ENCODE peak calls at places on chromosomes 16 and 17, in four cellular contexts. F, O, Z and A are unnamed samples.

GRCh38 chr17:73393962-73394361 is 82.2 kb upstream of the CDC42EP4 start:
- DNase-seq in F (no peak), O (peak), Z (peak), A (peak)

GRCh38 chr17:73313526-73314127 is 1.8 kb upstream of the CDC42EP4 start:
- DNase-seq in F (no peak), O (no peak), Z (no peak), A (no peak)

GRCh38 chr17:56114469-56114868 is 38.8 kb upstream of the ANKFN1 start:
- DNase-seq in F (no peak), O (no peak), Z (no peak), A (no peak)

GRCh38 chr17:42698736-42699414 is 16.5 kb downstream of the CNTNAP1 start:
- DNase-seq in F (no peak), O (peak), Z (peak), A (no peak)

GRCh38 chr17:21202512-21202911 is 11.4 kb downstream of the TMEM11 start:
- DNase-seq in F (no peak), O (no peak), Z (no peak), A (no peak)

GRCh38 chr16:59593256-59593655 is 859.1 kb upstream of the GOT2 start:
- DNase-seq in F (no peak), O (peak), Z (peak), A (peak)

GRCh38 chr17:5759501-5759925 is 175.2 kb upstream of the NLRP1 start:
- DNase-seq in F (no peak), O (no peak), Z (no peak), A (peak)

GRCh38 chr17:45291170-45291805 is 25.5 kb downstream of the MAP3K14 start:
- DNase-seq in F (no peak), O (no peak), Z (no peak), A (no peak)

GRCh38 chr17:4142107-4142900 is 526 bp downstream of the ZZEF1 start:
- DNase-seq in F (no peak), O (peak), Z (peak), A (no peak)

GRCh38 chr16:52549011-52549692 is 2.2 kb upstream of the TOX3 start:
- DNase-seq in F (no peak), O (no peak), Z (no peak), A (no peak)

GRCh38 chr16:88455610-88456355 is 2.7 kb downstream of the ZFPM1 start:
- DNase-seq in F (no peak), O (peak), Z (peak), A (peak)

GRCh38 chr16:16197966-16198365 is 25.3 kb downstream of the ABCC6 start:
- DNase-seq in F (no peak), O (no peak), Z (no peak), A (no peak)
- H3K4me2 ChIP-seq in F (no peak), O (no peak), Z (no peak), A (no peak)

DNA sequence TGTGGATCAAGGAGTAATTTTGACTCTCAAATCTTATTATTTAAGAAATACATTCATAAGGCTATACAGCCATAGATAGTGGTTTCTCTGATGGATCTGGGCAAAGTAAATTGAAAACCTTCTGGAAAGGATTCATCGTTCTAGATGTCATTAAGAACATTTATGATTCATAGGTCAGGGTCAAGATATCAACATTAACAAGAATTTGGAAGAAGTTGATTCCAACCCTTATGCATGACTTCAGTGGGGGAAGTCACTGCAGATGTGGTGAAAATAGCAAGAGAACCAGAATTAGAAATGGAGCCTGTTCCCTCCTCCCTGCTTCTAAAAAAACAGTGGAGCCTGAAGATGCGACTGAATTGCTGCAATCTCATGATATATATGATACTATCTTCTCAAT is 36.6 kb upstream of the HNF1B start:
- DNase-seq in F (no peak), O (no peak), Z (peak), A (no peak)
- H3K4me3 ChIP-seq in F (no peak), O (no peak), Z (no peak), A (no peak)

DNA sequence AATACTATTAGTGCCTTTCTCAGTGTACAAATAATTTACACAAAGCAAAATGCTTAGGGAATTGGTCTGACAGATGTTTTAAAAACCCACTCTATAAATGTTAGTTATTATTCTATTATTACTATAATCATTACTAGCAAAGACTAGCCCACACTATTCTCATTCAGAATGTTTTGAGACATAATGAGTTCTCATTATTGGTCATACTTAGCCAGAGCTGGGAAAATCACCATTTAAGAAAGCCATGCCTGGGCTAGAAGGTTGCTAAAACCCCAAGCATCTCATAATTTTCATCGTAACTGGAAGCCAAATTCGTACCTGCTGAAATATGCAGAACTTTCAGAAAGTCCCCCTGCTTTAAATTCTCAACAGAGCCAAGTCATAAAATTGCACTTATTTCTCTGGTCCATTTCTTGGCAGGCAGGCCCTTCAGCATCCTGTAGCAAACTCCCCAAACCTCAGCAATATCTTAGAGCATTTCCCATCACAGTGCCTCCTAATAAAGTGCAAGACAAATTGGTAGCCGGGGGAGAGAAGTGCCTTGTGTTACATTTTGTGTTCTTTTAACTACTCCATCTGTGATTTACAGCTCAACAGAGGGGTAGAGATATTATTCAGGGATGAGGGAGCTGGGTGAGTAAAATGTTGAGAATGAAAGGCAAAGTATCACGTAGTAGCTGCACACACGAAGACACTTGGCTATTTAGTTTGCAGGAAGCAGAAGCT is 79.8 kb upstream of the ADAMTS18 start:
- DNase-seq in F (no peak), O (no peak), Z (no peak), A (no peak)
- H3K4me2 ChIP-seq in F (no peak), O (no peak), Z (no peak), A (no peak)

GRCh38 chr17:44071772-44072171 is 1.2 kb downstream of the G6PC3 start:
- DNase-seq in F (no peak), O (peak), Z (peak), A (peak)
- H3K4me3 ChIP-seq in F (peak), O (peak), Z (peak), A (peak)

DNA sequence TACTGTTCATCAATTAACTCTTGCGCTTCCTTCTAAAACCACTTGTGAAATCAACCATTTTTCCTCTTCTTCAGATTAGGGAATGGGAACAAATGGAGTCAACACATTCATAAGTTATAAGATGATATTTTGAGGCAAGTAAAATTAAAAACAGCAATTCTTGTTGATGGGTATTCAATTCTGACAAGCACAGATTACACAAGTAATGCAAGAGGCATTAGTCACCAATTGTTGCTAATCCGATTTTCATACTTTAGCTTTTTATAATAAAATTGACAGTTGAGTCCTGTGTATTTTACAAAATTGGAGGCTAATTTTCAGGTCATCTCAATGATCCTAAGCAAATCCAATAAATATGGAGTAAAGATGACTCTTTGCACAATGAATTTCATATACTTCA is 918.4 kb upstream of the SOX9 start:
- DNase-seq in F (no peak), O (peak), Z (no peak), A (no peak)
- H3K4me2 ChIP-seq in F (no peak), O (no peak), Z (no peak), A (no peak)